ENCODE peak calls at places on chromosomes 12 and 14, in five cellular contexts. E, H, B, Q and S are unnamed samples.
A peak's percentile ranks its signal among the peaks of the same experiment; 100 is the strongest.

GRCh38 chr12:121774968-121775474 is 18.5 kb downstream of the RHOF start:
- DNase-seq in Q (no peak), H (no peak), B (no peak), E (no peak), S (no peak)

GRCh38 chr14:37116933-37117844 is 55.2 kb downstream of the SLC25A21 start:
- DNase-seq in H (no peak), E (no peak), B (no peak), Q (no peak), S (no peak)

GRCh38 chr14:99191663-99192621 is 80.1 kb downstream of the BCL11B start:
- DNase-seq in H (no peak), B (peak; percentile 64), Q (peak; percentile 74), E (no peak), S (peak; percentile 57)

GRCh38 chr14:76786556-76786955 is 25.3 kb downstream of the VASH1 start:
- DNase-seq in Q (no peak), H (no peak), B (peak; percentile 36), E (no peak), S (peak; percentile 16)

GRCh38 chr14:56196274-56196673 is 78.1 kb downstream of the PELI2 start:
- DNase-seq in H (no peak), E (no peak), Q (no peak), B (no peak), S (no peak)

GRCh38 chr14:64611358-64612020 is 61.7 kb downstream of the PPP1R36 start:
- DNase-seq in Q (no peak), B (no peak), E (no peak), H (no peak), S (no peak)

GRCh38 chr12:102300824-102301461 is 103.3 kb upstream of the PMCH start:
- DNase-seq in H (no peak), B (no peak), Q (no peak), E (no peak), S (no peak)

GRCh38 chr12:29552324-29552927 is 54.9 kb upstream of the OVCH1 start:
- DNase-seq in H (peak; percentile 33), Q (peak; percentile 54), B (peak; percentile 87), E (no peak), S (peak; percentile 57)

GRCh38 chr12:59737725-59738463 is 142.1 kb downstream of the SLC16A7 start:
- DNase-seq in E (no peak), H (no peak), B (no peak), Q (no peak), S (no peak)

GRCh38 chr14:60183724-60184596 is 18.8 kb upstream of the DHRS7 start:
- DNase-seq in E (no peak), Q (no peak), B (no peak), H (no peak), S (no peak)

GRCh38 chr12:51323317-51323960 is 535 bp downstream of the BIN2 start:
- DNase-seq in H (peak; percentile 40), E (no peak), Q (peak; percentile 80), B (peak; percentile 82), S (no peak)

GRCh38 chr12:123267991-123268843 is 3.4 kb downstream of the CDK2AP1 start:
- DNase-seq in B (peak; percentile 83), H (no peak), Q (no peak), E (no peak), S (no peak)

GRCh38 chr14:92568621-92569479 is 55.3 kb downstream of the RIN3 start:
- DNase-seq in E (no peak), Q (peak; percentile 67), H (no peak), B (no peak), S (no peak)

GRCh38 chr14:90500665-90501370 is 104.0 kb downstream of the CALM1 start:
- DNase-seq in H (no peak), E (no peak), Q (no peak), B (peak; percentile 64), S (no peak)

GRCh38 chr14:88166616-88167015 is 156.5 kb downstream of the KCNK10 start:
- DNase-seq in H (no peak), Q (no peak), E (no peak), B (no peak), S (no peak)

GRCh38 chr12:49973361-49973830 is 649 bp downstream of the AQP6 start:
- DNase-seq in B (peak; percentile 47), H (no peak), E (no peak), Q (no peak), S (no peak)

GRCh38 chr14:68676511-68676943 is 116.3 kb downstream of the ZFP36L1 start:
- DNase-seq in H (no peak), Q (no peak), E (no peak), B (no peak), S (no peak)

GRCh38 chr14:20522332-20522731 is 17.0 kb downstream of the RNASE10 start:
- DNase-seq in B (no peak), E (no peak), H (no peak), Q (no peak), S (no peak)

GRCh38 chr12:109680521-109681030 is 33.0 kb upstream of the FAM222A start:
- DNase-seq in Q (no peak), B (no peak), H (no peak), E (no peak), S (no peak)

GRCh38 chr14:99415496-99416281 is 65.0 kb downstream of the SETD3 start:
- DNase-seq in E (no peak), B (no peak), Q (peak; percentile 62), H (peak; percentile 40), S (no peak)

GRCh38 chr12:107515446-107515958 is 170.1 kb upstream of the PWP1 start:
- DNase-seq in Q (peak; percentile 29), E (no peak), H (no peak), B (no peak), S (no peak)

GRCh38 chr14:54681819-54682261 is 114.9 kb downstream of the SAMD4A start:
- DNase-seq in E (no peak), B (no peak), Q (no peak), H (no peak), S (no peak)

GRCh38 chr12:108131035-108131434 is 1.9 kb downstream of the WSCD2 start:
- DNase-seq in E (no peak), Q (no peak), B (no peak), H (no peak), S (no peak)

GRCh38 chr12:64522316-64522715 is 70.4 kb downstream of the TBK1 start:
- DNase-seq in H (no peak), E (no peak), B (no peak), Q (no peak), S (no peak)

GRCh38 chr12:44076892-44077291 is 241.0 kb downstream of the TMEM117 start:
- DNase-seq in Q (no peak), B (no peak), H (no peak), E (no peak), S (no peak)

GRCh38 chr14:71116206-71117122 is 209.2 kb downstream of the PCNX1 start:
- DNase-seq in B (no peak), E (no peak), H (no peak), Q (no peak), S (no peak)

GRCh38 chr12:57235012-57235727 is 5.7 kb downstream of the SHMT2 start:
- DNase-seq in B (peak; percentile 86), Q (peak; percentile 19), H (no peak), E (no peak), S (no peak)

GRCh38 chr12:103353913-103354312 is 141.9 kb downstream of the C12orf42 start:
- DNase-seq in H (no peak), Q (no peak), B (no peak), E (no peak), S (no peak)

GRCh38 chr12:127809236-127809635 is 457.7 kb upstream of the TMEM132C start:
- DNase-seq in H (no peak), B (no peak), Q (no peak), E (no peak), S (no peak)

GRCh38 chr14:54567224-54567633 is 301 bp downstream of the SAMD4A start:
- DNase-seq in H (no peak), E (no peak), B (no peak), Q (peak; percentile 23), S (peak; percentile 69)